ENCODE peak calls at places on chromosome 13, in ten cellular contexts. F, Z, P, X, E, R, V, A, Y and L are unnamed samples.

GRCh38 chr13:44111701-44112100 is 232.0 kb downstream of the LACC1 start:
- DNase-seq in F (no peak), Z (no peak), P (no peak), X (no peak), E (no peak), R (no peak), V (no peak), A (no peak), Y (no peak), L (no peak)

GRCh38 chr13:101339202-101339601 is 77.1 kb downstream of the NALCN start:
- DNase-seq in F (no peak), Z (no peak), P (no peak), X (no peak), E (no peak), R (no peak), V (no peak), A (no peak), Y (no peak), L (no peak)

GRCh38 chr13:89628567-89628966 is 1718.9 kb upstream of the MIR17HG start:
- DNase-seq in F (no peak), Z (no peak), P (no peak), X (no peak), E (no peak), R (no peak), V (no peak), A (no peak), Y (no peak), L (no peak)

GRCh38 chr13:74866151-74866550 is 615.8 kb downstream of the TBC1D4 start:
- DNase-seq in F (no peak), Z (no peak), P (no peak), X (no peak), E (no peak), R (no peak), V (no peak), A (no peak), Y (no peak), L (no peak)

GRCh38 chr13:22926176-22927007 is 254.4 kb upstream of the SGCG start:
- DNase-seq in F (peak), Z (no peak), P (no peak), X (peak), E (no peak), R (peak), V (no peak), A (no peak), Y (no peak), L (no peak)

GRCh38 chr13:49297338-49297737 is 49.6 kb downstream of the CDADC1 start:
- DNase-seq in F (no peak), Z (no peak), P (no peak), X (no peak), E (no peak), R (no peak), V (no peak), A (no peak), Y (no peak), L (no peak)

GRCh38 chr13:112869202-112870061 is 99.6 kb upstream of the MCF2L start:
- DNase-seq in F (no peak), Z (no peak), P (no peak), X (no peak), E (no peak), R (no peak), V (no peak), A (no peak), Y (no peak), L (no peak)

GRCh38 chr13:37303610-37304009 is 198.1 kb upstream of the CSNK1A1L start:
- DNase-seq in F (no peak), Z (no peak), P (no peak), X (no peak), E (no peak), R (no peak), V (no peak), A (no peak), Y (no peak), L (no peak)

GRCh38 chr13:44155422-44156293 is 218.0 kb upstream of the SERP2 start:
- DNase-seq in F (peak), Z (no peak), P (no peak), X (peak), E (peak), R (peak), V (no peak), A (no peak), Y (no peak), L (no peak)

GRCh38 chr13:80224468-80224867 is 116.5 kb downstream of the SPRY2 start:
- DNase-seq in F (no peak), Z (no peak), P (no peak), X (no peak), E (no peak), R (no peak), V (no peak), A (peak), Y (no peak), L (no peak)

GRCh38 chr13:43041368-43041921 is 18.1 kb downstream of the DNAJC15 start:
- DNase-seq in F (no peak), Z (no peak), P (no peak), X (no peak), E (no peak), R (no peak), V (no peak), A (no peak), Y (no peak), L (peak)

GRCh38 chr13:27952931-27953670 is 16.0 kb downstream of the CDX2 start:
- DNase-seq in F (no peak), Z (no peak), P (no peak), X (no peak), E (no peak), R (no peak), V (no peak), A (no peak), Y (no peak), L (no peak)

GRCh38 chr13:28753208-28753892 is 34.6 kb upstream of the SLC46A3 start:
- DNase-seq in F (no peak), Z (no peak), P (no peak), X (peak), E (no peak), R (peak), V (no peak), A (peak), Y (no peak), L (no peak)

GRCh38 chr13:30730526-30730925 is 4.8 kb upstream of the ALOX5AP start:
- DNase-seq in F (no peak), Z (no peak), P (peak), X (no peak), E (no peak), R (no peak), V (no peak), A (no peak), Y (no peak), L (no peak)

GRCh38 chr13:85582890-85583289 is 216.3 kb downstream of the SLITRK6 start:
- DNase-seq in F (no peak), Z (no peak), P (no peak), X (no peak), E (no peak), R (no peak), V (no peak), A (peak), Y (no peak), L (no peak)

GRCh38 chr13:46596501-46596900 is 43.5 kb downstream of the LRCH1 start:
- DNase-seq in F (no peak), Z (no peak), P (no peak), X (no peak), E (no peak), R (no peak), V (no peak), A (no peak), Y (no peak), L (no peak)

GRCh38 chr13:74889321-74889720 is 592.6 kb downstream of the TBC1D4 start:
- DNase-seq in F (no peak), Z (no peak), P (no peak), X (no peak), E (no peak), R (no peak), V (no peak), A (peak), Y (no peak), L (no peak)

GRCh38 chr13:32408999-32409313 is 19.0 kb downstream of the N4BP2L1 start:
- DNase-seq in F (no peak), Z (no peak), P (no peak), X (no peak), E (no peak), R (no peak), V (no peak), A (no peak), Y (no peak), L (no peak)

GRCh38 chr13:75906315-75906714 is 270.2 kb downstream of the LMO7 start:
- DNase-seq in F (no peak), Z (no peak), P (no peak), X (no peak), E (no peak), R (no peak), V (no peak), A (no peak), Y (no peak), L (no peak)

GRCh38 chr13:30976041-30976440 is 43.6 kb downstream of the TEX26 start:
- DNase-seq in F (no peak), Z (no peak), P (no peak), X (no peak), E (no peak), R (no peak), V (no peak), A (no peak), Y (no peak), L (no peak)

GRCh38 chr13:20354722-20355121 is 122.6 kb upstream of the GJB6 start:
- DNase-seq in F (no peak), Z (no peak), P (no peak), X (no peak), E (no peak), R (no peak), V (no peak), A (no peak), Y (no peak), L (no peak)

GRCh38 chr13:30049692-30050091 is 199.3 kb upstream of the UBL3 start:
- DNase-seq in F (no peak), Z (no peak), P (no peak), X (no peak), E (no peak), R (peak), V (no peak), A (peak), Y (no peak), L (no peak)

GRCh38 chr13:102569488-102569887 is 27.3 kb upstream of the TPP2 start:
- DNase-seq in F (no peak), Z (no peak), P (no peak), X (no peak), E (no peak), R (no peak), V (no peak), A (no peak), Y (no peak), L (no peak)

GRCh38 chr13:67119481-67119883 is 110.7 kb downstream of the PCDH9 start:
- DNase-seq in F (no peak), Z (no peak), P (no peak), X (no peak), E (no peak), R (no peak), V (no peak), A (peak), Y (no peak), L (no peak)

GRCh38 chr13:31909889-31910551 is 121.6 kb upstream of the FRY start:
- DNase-seq in F (no peak), Z (peak), P (peak), X (peak), E (peak), R (peak), V (peak), A (peak), Y (no peak), L (peak)

GRCh38 chr13:45786293-45786920 is 65.1 kb downstream of the SIAH3 start:
- DNase-seq in F (no peak), Z (no peak), P (no peak), X (no peak), E (no peak), R (peak), V (no peak), A (no peak), Y (no peak), L (no peak)

GRCh38 chr13:92097337-92097903 is 699.0 kb downstream of the GPC5 start:
- DNase-seq in F (no peak), Z (no peak), P (no peak), X (no peak), E (no peak), R (no peak), V (no peak), A (no peak), Y (no peak), L (no peak)

GRCh38 chr13:51764184-51765141 is 39.5 kb downstream of the DHRS12 start:
- DNase-seq in F (peak), Z (peak), P (no peak), X (no peak), E (peak), R (peak), V (no peak), A (peak), Y (no peak), L (peak)